ENCODE peak calls at places on chromosomes 3 and 15, in four cellular contexts. K is HepG2, N is K562, C is GM12878. P is an unnamed sample.

GRCh38 chr3:88093266-88093665 is 34.2 kb downstream of the ZNF654 start:
- DNase-seq in K (no peak), C (no peak), N (no peak), P (no peak)

GRCh38 chr15:35885870-35886269 is 339.9 kb upstream of the DPH6 start:
- DNase-seq in C (no peak), K (no peak), N (no peak), P (no peak)

GRCh38 chr3:197001106-197001971 is 28.3 kb downstream of the MELTF start:
- DNase-seq in N (no peak), K (no peak), C (no peak), P (no peak)

GRCh38 chr3:195812366-195812765 is 637 bp upstream of the MUC4 start:
- DNase-seq in K (no peak), C (no peak), N (no peak), P (no peak)

GRCh38 chr15:92608866-92609700 is 46.5 kb downstream of the FAM174B start:
- DNase-seq in C (no peak), N (no peak), K (no peak), P (no peak)

GRCh38 chr15:69225355-69226027 is 65.1 kb downstream of the GLCE start:
- DNase-seq in C (no peak), K (peak; percentile 49), N (no peak), P (peak; percentile 18)

GRCh38 chr3:52847726-52848125 is 12.9 kb upstream of the MUSTN1 start:
- DNase-seq in N (no peak), K (no peak), C (no peak), P (no peak)

GRCh38 chr15:78051622-78052405 is 25.7 kb downstream of the TBC1D2B start:
- DNase-seq in C (no peak), K (no peak), N (no peak), P (no peak)

GRCh38 chr3:28677581-28677980 is 329.0 kb upstream of the AZI2 start:
- DNase-seq in N (no peak), C (no peak), K (no peak), P (no peak)

GRCh38 chr3:147395975-147396708 is 10.2 kb downstream of the ZIC4 start:
- DNase-seq in K (no peak), N (no peak), C (no peak), P (no peak)

GRCh38 chr3:114336122-114336697 is 42.4 kb downstream of the TIGIT start:
- DNase-seq in N (no peak), K (no peak), C (no peak), P (no peak)

GRCh38 chr3:21752749-21753347 is 1.8 kb upstream of the ZNF385D start:
- DNase-seq in C (no peak), N (peak; percentile 19), K (peak; percentile 2), P (peak; percentile 30)

GRCh38 chr15:99421172-99421656 is 144.6 kb upstream of the MEF2A start:
- DNase-seq in N (no peak), K (peak; percentile 89), C (no peak), P (no peak)

GRCh38 chr3:94544131-94544530 is 481.3 kb downstream of the NSUN3 start:
- DNase-seq in C (no peak), N (no peak), K (no peak), P (no peak)

GRCh38 chr15:58269455-58270414 is 131.6 kb downstream of the AQP9 start:
- DNase-seq in N (peak; percentile 28), C (peak; percentile 17), K (peak; percentile 71), P (peak; percentile 13)

GRCh38 chr3:194908432-194908966 is 222.8 kb downstream of the FAM43A start:
- DNase-seq in K (no peak), N (no peak), C (no peak), P (no peak)

GRCh38 chr15:75733761-75734651 is 21.4 kb upstream of the CSPG4 start:
- DNase-seq in N (no peak), C (no peak), K (no peak), P (no peak)

GRCh38 chr15:64521726-64522164 is 61.4 kb downstream of the ZNF609 start:
- DNase-seq in N (no peak), C (no peak), K (peak; percentile 78), P (no peak)

GRCh38 chr3:114496874-114497273 is 203.0 kb downstream of the TIGIT start:
- DNase-seq in C (no peak), K (peak; percentile 63), N (no peak), P (no peak)

GRCh38 chr15:33115191-33115861 is 79.2 kb downstream of the FMN1 start:
- DNase-seq in N (no peak), K (no peak), C (no peak), P (no peak)

GRCh38 chr3:50317303-50317702 is 5.2 kb downstream of the HYAL2 start:
- DNase-seq in K (no peak), C (no peak), N (no peak), P (no peak)

GRCh38 chr3:152159328-152159727 is 109.4 kb upstream of the MBNL1 start:
- DNase-seq in C (no peak), K (no peak), N (no peak), P (no peak)

GRCh38 chr3:154252759-154253638 is 71.3 kb downstream of the DHX36 start:
- DNase-seq in N (peak; percentile 80), K (peak; percentile 84), C (peak; percentile 5), P (peak; percentile 84)

GRCh38 chr3:129003578-129004112 is 2.5 kb downstream of the EFCC1 start:
- DNase-seq in N (no peak), C (no peak), K (peak; percentile 23), P (no peak)

GRCh38 chr3:71583569-71584215 is at the start of gene FOXP1:
- DNase-seq in N (peak; percentile 43), K (peak; percentile 66), C (no peak), P (peak; percentile 58)

GRCh38 chr3:1269808-1270207 is 177.0 kb downstream of the CNTN6 start:
- DNase-seq in C (no peak), K (no peak), N (no peak), P (no peak)

GRCh38 chr3:49727924-49728361 is 4.2 kb upstream of the GMPPB start:
- DNase-seq in N (no peak), C (no peak), K (no peak), P (no peak)

GRCh38 chr3:37779289-37780152 is 82.2 kb upstream of the CTDSPL start:
- DNase-seq in N (peak; percentile 86), C (no peak), K (peak; percentile 66), P (peak; percentile 77)

GRCh38 chr15:89179966-89180875 is 41.2 kb downstream of the RLBP1 start:
- DNase-seq in K (no peak), N (no peak), C (peak; percentile 30), P (no peak)

GRCh38 chr3:55434789-55435188 is 52.3 kb downstream of the WNT5A start:
- DNase-seq in N (peak; percentile 19), C (no peak), K (no peak), P (peak; percentile 35)

GRCh38 chr3:112786002-112786590 is 60.6 kb downstream of the CD200R1L start:
- DNase-seq in C (no peak), N (peak; percentile 8), K (no peak), P (no peak)

GRCh38 chr3:162391301-162391700 is 894.7 kb downstream of the OTOL1 start:
- DNase-seq in N (no peak), K (no peak), C (no peak), P (no peak)
- TF ChIP-seq FOXM1 in N (no peak), K (no peak), C (no peak), P (no peak)

GRCh38 chr15:66046326-66046725 is 177.0 kb downstream of the RAB11A start:
- DNase-seq in C (no peak), N (no peak), K (no peak), P (no peak)

GRCh38 chr15:66047321-66048024 is 178.2 kb downstream of the RAB11A start:
- DNase-seq in C (no peak), K (no peak), N (no peak), P (no peak)

GRCh38 chr15:66045542-66045941 is 176.3 kb downstream of the RAB11A start:
- DNase-seq in C (no peak), K (no peak), N (no peak), P (no peak)

GRCh38 chr15:66044837-66045236 is 175.5 kb downstream of the RAB11A start:
- DNase-seq in N (no peak), K (no peak), C (no peak), P (no peak)

GRCh38 chr15:66046751-66047150 is 177.5 kb downstream of the RAB11A start:
- DNase-seq in C (no peak), K (peak; percentile 13), N (peak; percentile 17), P (no peak)
- TF ChIP-seq SP1 in C (no peak), K (no peak), N (no peak), P (no peak)

GRCh38 chr15:26665950-26666921 is 106.6 kb downstream of the GABRB3 start:
- DNase-seq in N (no peak), K (no peak), C (no peak), P (no peak)

GRCh38 chr15:26662226-26662750 is 110.6 kb downstream of the GABRB3 start:
- DNase-seq in K (no peak), N (no peak), C (no peak), P (no peak)

GRCh38 chr15:26661727-26662126 is 111.1 kb downstream of the GABRB3 start:
- DNase-seq in K (no peak), N (no peak), C (no peak), P (no peak)

GRCh38 chr15:26670116-26670515 is 102.8 kb downstream of the GABRB3 start:
- DNase-seq in C (no peak), K (no peak), N (no peak), P (no peak)

DNA sequence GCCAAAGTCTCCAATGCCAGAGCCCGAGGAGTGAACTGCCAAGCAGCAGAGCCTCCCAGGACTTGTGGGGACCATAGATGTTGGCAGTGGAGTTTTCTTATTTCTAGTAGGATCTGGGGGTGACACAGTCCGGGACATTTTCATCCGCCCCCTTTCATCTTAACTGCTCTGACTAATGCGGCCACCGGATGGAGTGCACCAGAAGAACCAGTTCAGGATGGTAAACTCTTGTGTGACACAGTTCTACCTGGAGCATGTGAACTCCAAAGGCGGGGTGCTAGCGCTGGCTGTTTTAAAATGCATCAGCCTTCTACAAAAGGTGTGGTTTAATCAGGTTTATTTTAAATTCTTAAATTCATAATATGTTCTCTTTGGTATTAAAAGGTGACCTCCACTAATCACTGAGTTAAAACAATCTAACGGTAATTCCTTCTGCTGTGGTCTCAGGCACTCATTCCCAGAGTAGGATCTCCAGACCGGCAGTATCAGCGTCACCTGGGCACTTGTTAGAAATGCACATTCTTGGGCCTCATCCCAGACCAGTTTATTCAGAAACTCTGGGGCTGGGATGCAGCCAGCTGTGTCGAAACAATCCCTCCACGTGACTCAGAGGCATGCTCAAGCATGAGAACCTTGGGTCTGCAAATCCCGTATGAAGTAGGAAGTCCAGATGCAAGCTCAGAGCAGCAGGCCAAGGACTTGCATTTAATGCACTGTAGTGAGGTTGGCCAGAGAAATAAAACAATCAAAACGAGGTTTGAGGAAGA is 105.5 kb downstream of the GABRB3 start:
- DNase-seq in N (no peak), C (no peak), K (no peak), P (no peak)
- TF ChIP-seq FOXM1 in N (no peak), C (no peak), K (no peak), P (no peak)

DNA sequence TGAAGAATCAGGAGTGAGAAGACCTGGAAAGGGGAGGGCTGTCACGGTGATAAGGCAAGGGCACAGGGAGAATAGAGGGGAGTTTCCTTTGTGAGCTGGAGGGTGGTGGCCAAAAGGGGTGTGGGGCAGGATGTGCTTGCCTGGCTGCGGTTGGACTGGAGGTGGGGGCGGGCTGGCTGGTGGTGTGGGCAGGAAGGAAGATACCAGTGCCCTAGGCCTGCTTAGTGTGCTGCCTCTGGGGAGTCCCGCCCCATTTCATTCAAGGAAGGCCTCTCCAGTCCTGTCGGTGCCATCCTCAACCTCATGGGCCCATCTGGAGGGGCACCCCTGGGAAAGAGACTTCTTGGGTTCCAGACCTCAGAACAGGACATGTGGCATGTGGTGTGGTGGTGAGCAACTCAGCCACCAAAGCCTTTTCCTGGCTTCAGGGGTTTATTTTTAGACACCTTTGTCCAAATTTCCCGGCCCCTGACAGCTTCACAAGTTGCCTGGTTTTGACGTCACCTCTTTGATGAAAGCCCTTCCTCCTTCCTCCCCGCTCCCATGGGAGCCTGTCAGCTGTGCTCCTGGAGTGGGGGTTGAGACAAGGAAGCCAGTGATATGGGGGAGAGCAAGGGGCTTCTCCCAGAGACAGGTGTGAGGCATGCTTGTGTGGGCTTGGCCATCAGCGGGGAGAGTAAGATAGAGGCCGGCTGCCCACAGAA is 15.6 kb downstream of the TEX264 start:
- DNase-seq in K (no peak), C (peak; percentile 68), N (peak; percentile 43), P (no peak)
- TF ChIP-seq SP1 in K (no peak), C (peak; percentile 33), N (no peak), P (no peak)